ENCODE peak calls at places on chromosome 19, in four cellular contexts. C is tibial artery, X is SHP77, L is AG04450. P is an unnamed sample.

GRCh38 chr19:21569497-21569870 is 64.1 kb downstream of the ZNF429 start:
- DNase-seq in C (no peak), X (peak; percentile 43), L (no peak), P (no peak)

GRCh38 chr19:11300811-11301120 is 4.8 kb downstream of the TSPAN16 start:
- DNase-seq in C (no peak), X (no peak), L (no peak), P (no peak)

GRCh38 chr19:16582486-16583261 is 10.5 kb upstream of the SLC35E1 start:
- DNase-seq in C (no peak), X (no peak), L (no peak), P (no peak)

GRCh38 chr19:2398735-2399305 is 28.6 kb downstream of the TIMM13 start:
- DNase-seq in C (no peak), X (no peak), L (no peak), P (no peak)

GRCh38 chr19:32878988-32879387 is 9.4 kb upstream of the SLC7A9 start:
- DNase-seq in C (no peak), X (no peak), L (no peak), P (no peak)

GRCh38 chr19:29714371-29714952 is 599 bp downstream of the C19orf12 start:
- DNase-seq in C (no peak), X (no peak), L (no peak), P (no peak)

GRCh38 chr19:408441-409005 is 424 bp downstream of the C2CD4C start:
- DNase-seq in C (no peak), X (no peak), L (no peak), P (no peak)

GRCh38 chr19:13997637-13997962 is 8.5 kb downstream of the RFX1 start:
- DNase-seq in C (no peak), X (no peak), L (no peak), P (no peak)

GRCh38 chr19:10987621-10988297 is 26.9 kb downstream of the SMARCA4 start:
- DNase-seq in C (no peak), X (no peak), L (no peak), P (no peak)

GRCh38 chr19:18304194-18304495 is 18.7 kb downstream of the LSM4 start:
- DNase-seq in C (peak; percentile 34), X (peak; percentile 81), L (no peak), P (peak; percentile 58)

GRCh38 chr19:31352296-31352781 is 3.1 kb upstream of the TSHZ3 start:
- DNase-seq in C (no peak), X (no peak), L (no peak), P (no peak)

GRCh38 chr19:52691215-52691610 is 43.6 kb downstream of the ZNF611 start:
- DNase-seq in C (peak; percentile 23), X (no peak), L (no peak), P (no peak)

GRCh38 chr19:18253716-18254115 is 20.5 kb downstream of the IQCN start:
- DNase-seq in C (no peak), X (no peak), L (no peak), P (no peak)

P was measured in retina.